ENCODE peak calls at places on chromosomes 12 and 14, in eight cellular contexts. One of them, this sample, is unnamed.

GRCh38 chr12:56040963-56041578 is 647 bp upstream of the RPS26 start:
- DNase-seq in HTR-8/SVneo: no peak
- DNase-seq in H1: no peak
- DNase-seq in NCI-H446: no peak
- DNase-seq in AG09309: no peak
- DNase-seq in NCI-H345: no peak
- DNase-seq in CD8-positive, alpha-beta memory T cell: no peak
- DNase-seq in retina: no peak
- DNase-seq in this sample: no peak

GRCh38 chr12:14960548-14961465 is 594 bp downstream of the ARHGDIB start:
- DNase-seq in HTR-8/SVneo: peak
- DNase-seq in H1: no peak
- DNase-seq in NCI-H446: no peak
- DNase-seq in AG09309: no peak
- DNase-seq in NCI-H345: no peak
- DNase-seq in CD8-positive, alpha-beta memory T cell: peak
- DNase-seq in retina: no peak
- DNase-seq in this sample: no peak

GRCh38 chr12:106766393-106766826 is 8.1 kb upstream of the RIC8B start:
- DNase-seq in HTR-8/SVneo: no peak
- DNase-seq in H1: no peak
- DNase-seq in NCI-H446: no peak
- DNase-seq in AG09309: no peak
- DNase-seq in NCI-H345: no peak
- DNase-seq in CD8-positive, alpha-beta memory T cell: no peak
- DNase-seq in retina: no peak
- DNase-seq in this sample: no peak

GRCh38 chr12:60120199-60120598 is 524.4 kb downstream of the SLC16A7 start:
- DNase-seq in HTR-8/SVneo: no peak
- DNase-seq in H1: no peak
- DNase-seq in NCI-H446: no peak
- DNase-seq in AG09309: no peak
- DNase-seq in NCI-H345: no peak
- DNase-seq in CD8-positive, alpha-beta memory T cell: no peak
- DNase-seq in retina: no peak
- DNase-seq in this sample: no peak

GRCh38 chr14:104172880-104173279 is 34.5 kb downstream of the KIF26A start:
- DNase-seq in HTR-8/SVneo: no peak
- DNase-seq in H1: no peak
- DNase-seq in NCI-H446: no peak
- DNase-seq in AG09309: no peak
- DNase-seq in NCI-H345: no peak
- DNase-seq in CD8-positive, alpha-beta memory T cell: no peak
- DNase-seq in retina: no peak
- DNase-seq in this sample: no peak

GRCh38 chr12:131865196-131865875 is 29.1 kb upstream of the ULK1 start:
- DNase-seq in HTR-8/SVneo: peak
- DNase-seq in H1: no peak
- DNase-seq in NCI-H446: no peak
- DNase-seq in AG09309: no peak
- DNase-seq in NCI-H345: no peak
- DNase-seq in CD8-positive, alpha-beta memory T cell: no peak
- DNase-seq in retina: no peak
- DNase-seq in this sample: no peak

GRCh38 chr12:8037947-8038346 is 5.4 kb downstream of the FOXJ2 start:
- DNase-seq in HTR-8/SVneo: no peak
- DNase-seq in H1: no peak
- DNase-seq in NCI-H446: no peak
- DNase-seq in AG09309: no peak
- DNase-seq in NCI-H345: no peak
- DNase-seq in CD8-positive, alpha-beta memory T cell: no peak
- DNase-seq in retina: no peak
- DNase-seq in this sample: no peak

GRCh38 chr14:76770521-76771431 is 9.5 kb downstream of the VASH1 start:
- DNase-seq in HTR-8/SVneo: no peak
- DNase-seq in H1: no peak
- DNase-seq in NCI-H446: no peak
- DNase-seq in AG09309: no peak
- DNase-seq in NCI-H345: no peak
- DNase-seq in CD8-positive, alpha-beta memory T cell: no peak
- DNase-seq in retina: no peak
- DNase-seq in this sample: no peak

GRCh38 chr14:20438664-20439063 is 2.7 kb upstream of the KLHL33 start:
- DNase-seq in HTR-8/SVneo: no peak
- DNase-seq in H1: no peak
- DNase-seq in NCI-H446: no peak
- DNase-seq in AG09309: no peak
- DNase-seq in NCI-H345: no peak
- DNase-seq in CD8-positive, alpha-beta memory T cell: no peak
- DNase-seq in retina: no peak
- DNase-seq in this sample: no peak

GRCh38 chr14:58641509-58641908 is 3.7 kb downstream of the DACT1 start:
- DNase-seq in HTR-8/SVneo: no peak
- DNase-seq in H1: no peak
- DNase-seq in NCI-H446: no peak
- DNase-seq in AG09309: no peak
- DNase-seq in NCI-H345: no peak
- DNase-seq in CD8-positive, alpha-beta memory T cell: no peak
- DNase-seq in retina: no peak
- DNase-seq in this sample: no peak

This sample was measured in iPS DF 19.7.